ENCODE peak calls at places on chromosomes 6 and 20, in ten cellular contexts. X is left ventricle myocardium inferior, E is cardiac fibroblast, O is heart right ventricle, F is PC-3, B is endodermal cell, M is uterus, Y is pancreas, H is brain microvascular endothelial cell, C is kidney epithelial cell. L is an unnamed sample.

GRCh38 chr6:40443842-40444241 is 143.3 kb downstream of the LRFN2 start:
- DNase-seq in O (no peak), E (no peak), X (no peak), B (no peak), M (no peak), Y (no peak), C (no peak), H (no peak), F (no peak), L (no peak)

GRCh38 chr6:155077331-155077730 is 82.2 kb downstream of the TIAM2 start:
- DNase-seq in B (no peak), X (no peak), M (no peak), F (peak), C (no peak), Y (no peak), H (no peak), O (no peak), E (no peak), L (no peak)

GRCh38 chr20:478949-479429 is 16.7 kb upstream of the TBC1D20 start:
- DNase-seq in X (no peak), M (no peak), F (peak), O (peak), Y (no peak), C (peak), H (peak), B (no peak), E (peak), L (no peak)

GRCh38 chr6:85405175-85405852 is 44.6 kb upstream of the NT5E start:
- DNase-seq in O (no peak), H (no peak), X (no peak), M (no peak), C (peak), E (no peak), Y (no peak), F (peak), B (no peak), L (peak)

GRCh38 chr6:97665410-97665809 is 382.4 kb upstream of the MMS22L start:
- DNase-seq in H (no peak), F (no peak), M (no peak), Y (no peak), E (no peak), C (no peak), X (no peak), O (no peak), B (peak), L (no peak)

GRCh38 chr6:148681666-148682065 is 65.2 kb upstream of the UST start:
- DNase-seq in O (no peak), H (no peak), X (no peak), M (no peak), E (peak), B (no peak), F (no peak), C (no peak), Y (no peak), L (no peak)

GRCh38 chr20:25486377-25486776 is 78.9 kb downstream of the GINS1 start:
- DNase-seq in F (no peak), C (no peak), X (peak), B (no peak), H (no peak), E (peak), O (peak), M (no peak), Y (no peak), L (no peak)

GRCh38 chr6:153058909-153059308 is 56.4 kb upstream of the MTRF1L start:
- DNase-seq in X (no peak), B (no peak), F (peak), C (no peak), E (peak), M (no peak), Y (no peak), O (no peak), H (no peak), L (no peak)

GRCh38 chr6:156146891-156147290 is 630.3 kb upstream of the ARID1B start:
- DNase-seq in E (no peak), M (no peak), X (no peak), B (no peak), H (no peak), F (no peak), C (no peak), Y (no peak), O (no peak), L (no peak)

GRCh38 chr6:17932362-17932852 is 55.0 kb downstream of the KIF13A start:
- DNase-seq in X (peak), O (peak), H (peak), F (no peak), E (peak), B (no peak), Y (no peak), C (no peak), M (peak), L (no peak)

GRCh38 chr20:64176548-64177419 is 12.5 kb downstream of the MYT1 start:
- DNase-seq in O (no peak), F (no peak), X (peak), H (no peak), Y (no peak), E (no peak), B (peak), M (no peak), C (no peak), L (no peak)

DNA sequence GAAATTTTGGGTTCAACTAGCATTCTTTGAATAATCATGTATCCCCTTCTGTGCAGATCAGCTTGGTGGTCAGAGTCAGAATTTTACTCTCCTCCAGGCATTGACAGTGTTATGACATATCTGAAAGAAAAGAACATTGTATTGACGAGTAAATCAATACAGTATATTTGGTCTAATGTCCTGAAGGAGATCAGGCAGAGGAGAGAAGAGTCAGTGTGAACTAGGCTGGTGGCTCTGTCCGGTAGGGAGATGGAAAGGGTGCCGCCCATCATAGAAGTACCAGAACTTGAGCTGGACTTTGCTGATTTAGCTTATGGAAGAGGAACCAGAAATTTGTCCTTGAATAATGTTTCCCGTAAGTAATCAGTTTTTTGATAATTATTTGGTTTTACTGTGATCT is at the start of gene CALHM6:
- DNase-seq in O (no peak), C (no peak), E (no peak), Y (no peak), X (no peak), H (no peak), B (no peak), M (no peak), F (no peak), L (no peak)
- H3K4me3 ChIP-seq in O (peak), C (peak), E (peak), Y (peak), X (peak), H (peak), B (peak), M (no peak), F (no peak), L (no peak)

GRCh38 chr6:72367439-72367838 is 254.4 kb upstream of the KCNQ5 start:
- DNase-seq in F (no peak), B (no peak), Y (no peak), H (no peak), E (no peak), O (no peak), X (no peak), M (no peak), C (no peak), L (no peak)
- TF ChIP-seq CTCF in F (no peak), B (no peak), Y (no peak), H (no peak), E (no peak), O (no peak), X (no peak), M (no peak), C (no peak), L (no peak)

DNA sequence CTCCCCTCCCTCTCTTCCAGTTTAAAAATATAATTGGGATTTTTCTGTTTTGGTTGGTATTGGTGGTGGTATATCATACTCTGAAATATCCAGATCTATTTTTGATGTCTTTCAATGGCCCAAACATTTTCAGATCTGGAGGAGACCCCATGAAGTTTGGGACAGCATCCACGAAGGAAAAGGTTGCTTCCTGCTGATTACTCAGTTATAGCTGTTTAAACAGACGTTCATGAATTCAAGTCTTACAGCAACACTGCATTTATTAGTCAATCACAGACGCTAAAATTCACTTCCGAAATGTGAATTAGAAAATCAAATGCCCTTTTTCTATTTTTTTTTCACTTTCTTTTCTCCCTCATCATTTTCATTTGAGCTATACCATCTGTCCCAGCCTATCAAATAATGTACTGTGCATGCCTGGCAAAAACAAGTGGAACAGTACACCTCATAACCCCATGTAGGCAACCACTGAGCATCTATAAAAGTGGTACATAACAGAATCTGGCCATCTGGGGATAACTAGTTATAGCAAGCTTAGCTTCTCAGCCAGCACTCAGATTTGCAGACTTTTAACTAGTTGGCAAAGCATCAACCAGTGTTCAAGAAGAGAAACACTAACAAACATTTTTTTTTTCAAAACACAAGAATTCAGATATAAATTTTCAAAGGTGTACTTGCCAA is 124.5 kb downstream of the HIVEP2 start:
- DNase-seq in C (no peak), Y (no peak), F (no peak), H (no peak), B (no peak), X (no peak), M (no peak), O (no peak), E (peak), L (no peak)
- H3K4me3 ChIP-seq in C (peak), Y (no peak), F (no peak), H (peak), B (no peak), X (peak), M (peak), O (peak), E (peak), L (no peak)

DNA sequence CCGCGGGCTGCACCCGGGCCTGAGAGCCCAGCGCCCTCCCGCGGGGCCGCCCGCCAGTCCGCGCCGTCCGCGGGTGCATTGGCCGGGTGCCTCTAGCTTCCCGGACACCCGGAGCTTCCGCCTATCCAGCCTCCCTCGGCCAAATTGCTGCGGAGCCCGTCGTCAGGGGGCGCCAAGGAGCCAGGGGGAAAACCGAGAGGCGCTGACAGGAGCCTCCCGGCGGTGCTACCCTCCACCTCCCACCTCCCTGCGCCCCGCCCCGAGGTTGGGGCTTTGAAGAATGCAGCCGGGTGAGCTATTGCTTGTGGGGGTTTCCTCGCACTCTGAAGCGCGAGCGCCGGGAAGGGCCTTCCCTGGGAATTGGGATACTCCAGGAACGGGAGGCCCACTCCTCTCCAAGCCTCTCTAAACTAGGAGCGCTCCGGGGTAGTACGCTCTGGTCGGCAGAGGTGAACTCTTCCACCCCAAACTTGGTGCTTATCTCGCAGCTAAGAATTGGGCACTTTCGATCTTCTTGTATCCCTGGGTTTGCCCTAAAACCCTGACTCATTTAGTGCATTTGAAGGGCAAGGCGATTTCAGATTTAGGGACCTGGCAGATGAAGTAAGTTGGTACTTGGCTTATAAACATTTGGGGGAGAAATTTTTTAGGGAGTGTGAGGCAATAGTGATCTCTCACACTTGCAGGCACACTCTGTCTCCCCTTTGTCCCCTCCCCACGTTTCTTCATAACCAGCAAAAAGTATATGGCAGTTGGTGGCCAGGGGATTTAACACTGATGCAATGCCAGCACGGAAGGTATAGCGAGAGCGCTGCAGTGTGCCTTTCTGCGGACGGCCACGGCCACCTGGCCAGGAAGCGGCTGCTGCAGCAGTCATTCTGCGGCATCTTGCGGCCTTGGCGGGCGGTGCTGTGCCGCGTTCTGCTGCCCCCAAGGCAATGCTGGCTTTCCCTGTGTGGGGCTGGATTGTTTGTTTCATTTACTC is 556 bp downstream of the BEND6 start:
- DNase-seq in C (peak), X (peak), E (peak), H (peak), B (peak), O (peak), F (peak), Y (peak), M (peak), L (peak)
- TF ChIP-seq CTCF in C (peak), X (peak), E (peak), H (peak), B (peak), O (peak), F (peak), Y (peak), M (peak), L (peak)

GRCh38 chr6:98848539-98849210 is 14.3 kb downstream of the POU3F2 start:
- DNase-seq in F (no peak), C (no peak), E (no peak), B (no peak), M (no peak), Y (no peak), H (no peak), O (no peak), X (no peak), L (no peak)
- H3K4me3 ChIP-seq in F (no peak), C (no peak), E (no peak), B (no peak), M (no peak), Y (no peak), H (no peak), O (no peak), X (peak), L (no peak)

GRCh38 chr20:34560141-34560523 is 1.6 kb downstream of the MAP1LC3A start:
- DNase-seq in O (no peak), F (no peak), Y (no peak), M (peak), H (no peak), X (no peak), C (no peak), B (peak), E (no peak), L (no peak)

GRCh38 chr20:34560614-34561013 is 2.1 kb downstream of the MAP1LC3A start:
- DNase-seq in E (no peak), F (no peak), C (no peak), Y (no peak), O (no peak), B (peak), X (no peak), H (no peak), M (no peak), L (no peak)

GRCh38 chr20:34564810-34565209 is 6.3 kb downstream of the MAP1LC3A start:
- DNase-seq in O (no peak), B (no peak), C (no peak), M (no peak), Y (peak), E (no peak), F (no peak), H (no peak), X (no peak), L (peak)

GRCh38 chr20:34561661-34562060 is 3.1 kb downstream of the MAP1LC3A start:
- DNase-seq in M (no peak), O (no peak), C (no peak), Y (no peak), F (no peak), X (no peak), H (no peak), B (no peak), E (no peak), L (no peak)

GRCh38 chr20:34562643-34563042 is 4.1 kb downstream of the MAP1LC3A start:
- DNase-seq in F (peak), X (no peak), C (no peak), H (no peak), O (no peak), Y (no peak), E (peak), M (no peak), B (peak), L (no peak)
- TF ChIP-seq CTCF in F (peak), X (peak), C (peak), H (peak), O (peak), Y (no peak), E (peak), M (no peak), B (peak), L (peak)

DNA sequence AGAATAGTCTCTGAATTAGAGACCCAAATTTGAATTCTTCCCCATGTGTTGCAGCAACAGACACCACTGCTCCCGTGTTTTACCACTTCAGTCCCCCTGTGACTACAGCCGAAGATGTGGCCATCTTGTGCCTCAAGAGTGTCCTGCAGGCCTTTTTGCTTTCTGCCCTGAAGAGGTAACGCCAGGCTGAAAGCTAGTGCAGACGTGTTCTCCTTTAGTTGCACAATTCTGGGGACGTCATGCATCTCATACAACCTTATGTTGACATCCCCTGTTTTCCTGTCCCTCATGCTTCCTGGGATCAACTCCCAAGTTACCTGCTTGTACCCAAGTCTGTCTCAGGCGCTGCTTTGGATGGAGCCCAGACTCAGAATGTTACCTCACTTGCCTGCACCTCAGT is 69.1 kb upstream of the SLC22A23 start:
- DNase-seq in E (no peak), O (no peak), B (no peak), Y (no peak), M (no peak), C (no peak), H (no peak), X (no peak), F (no peak), L (no peak)
- H3K4me3 ChIP-seq in E (no peak), O (no peak), B (no peak), Y (no peak), M (no peak), C (no peak), H (no peak), X (no peak), F (no peak), L (no peak)

DNA sequence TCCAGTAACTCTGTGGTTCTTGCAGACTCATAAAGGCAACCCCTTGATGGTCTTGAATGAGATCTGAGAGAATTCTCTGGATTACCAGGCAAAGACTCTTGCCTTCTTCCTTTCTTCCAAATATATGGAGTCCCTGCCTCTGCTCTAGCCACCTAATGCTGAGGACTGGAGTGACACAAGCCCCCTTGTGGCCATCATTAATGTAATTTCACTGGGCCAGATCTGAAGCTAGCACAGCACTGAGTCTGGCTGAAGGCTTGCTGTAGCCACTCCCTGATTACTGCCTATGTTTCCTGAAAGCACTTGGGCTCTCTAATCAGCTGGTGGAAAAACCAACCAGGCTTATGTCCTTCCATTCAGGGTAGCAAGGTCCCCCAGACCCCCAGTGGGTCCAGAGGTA is 559.3 kb upstream of the IRAK1BP1 start:
- DNase-seq in C (no peak), B (peak), F (no peak), E (peak), O (no peak), Y (no peak), X (no peak), H (peak), M (no peak), L (peak)
- TF ChIP-seq CTCF in C (no peak), B (peak), F (peak), E (no peak), O (no peak), Y (no peak), X (no peak), H (peak), M (no peak), L (no peak)

GRCh38 chr6:143746202-143747119 is 68.7 kb downstream of the PHACTR2 start:
- DNase-seq in F (no peak), E (peak), M (no peak), O (no peak), C (no peak), X (no peak), B (peak), H (no peak), Y (peak), L (no peak)

GRCh38 chr6:143743256-143744166 is 65.7 kb downstream of the PHACTR2 start:
- DNase-seq in F (no peak), B (no peak), H (no peak), X (peak), E (peak), C (no peak), O (peak), Y (no peak), M (no peak), L (peak)

GRCh38 chr6:143747347-143747842 is 69.6 kb downstream of the PHACTR2 start:
- DNase-seq in X (no peak), E (no peak), O (no peak), B (peak), F (no peak), Y (no peak), M (no peak), H (no peak), C (no peak), L (peak)

GRCh38 chr6:143744593-143745151 is 66.9 kb downstream of the PHACTR2 start:
- DNase-seq in F (peak), Y (no peak), M (no peak), E (peak), O (no peak), H (no peak), B (peak), C (no peak), X (no peak), L (no peak)

DNA sequence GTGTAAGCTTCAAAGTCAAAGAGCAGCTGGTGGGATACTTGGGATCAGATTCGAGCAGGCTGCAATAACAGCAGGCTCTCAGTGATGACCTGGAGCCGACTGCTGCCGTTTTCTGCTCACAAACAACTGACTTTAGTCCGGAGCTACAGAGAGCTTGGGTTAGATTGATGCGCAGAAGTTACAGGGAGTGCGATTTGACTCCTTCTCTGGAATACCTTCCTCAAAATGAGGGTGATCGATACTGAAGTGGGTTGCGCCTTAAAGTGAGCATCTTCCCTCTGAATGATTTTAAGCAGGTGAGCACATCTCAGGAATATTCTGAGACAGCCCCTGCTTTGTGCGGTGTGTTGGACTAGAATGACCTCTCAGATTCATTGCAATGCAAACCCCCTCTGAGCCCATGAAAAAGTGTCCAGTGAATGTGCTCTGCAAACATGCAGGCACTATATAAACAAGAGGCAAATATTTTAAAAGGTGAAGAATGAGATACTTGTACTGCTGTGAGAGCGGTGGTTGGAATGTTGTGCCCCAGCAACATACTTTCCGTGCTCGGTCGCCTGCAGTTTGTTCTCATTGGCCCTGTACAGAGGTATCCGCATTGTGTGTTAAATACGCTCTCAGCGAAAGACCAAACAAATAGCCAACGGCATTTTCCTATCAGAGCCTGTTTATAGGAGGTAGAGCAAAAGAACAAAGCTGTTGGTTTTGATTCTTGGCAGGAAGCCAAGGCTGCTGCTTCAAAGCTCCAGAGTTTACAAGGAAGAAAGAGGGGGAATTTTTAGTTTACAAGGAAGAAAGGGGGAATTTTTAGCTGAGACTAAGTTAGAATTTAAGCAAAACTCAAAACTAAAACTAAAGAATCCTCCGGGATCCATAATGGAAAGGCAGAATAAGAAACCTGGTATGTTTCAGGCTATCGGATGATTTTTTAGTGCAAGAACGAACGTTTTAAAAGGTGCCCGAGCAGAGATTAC is 67.7 kb downstream of the PHACTR2 start:
- DNase-seq in H (peak), B (peak), X (no peak), Y (no peak), F (peak), M (no peak), O (peak), C (peak), E (peak), L (peak)
- H3K4me3 ChIP-seq in H (no peak), B (peak), X (peak), Y (peak), F (peak), M (peak), O (peak), C (no peak), E (no peak), L (peak)